ENCODE peak calls at places on chromosomes 13 and 19, in five cellular contexts. I, E, M, Q and R are unnamed samples.

GRCh38 chr13:109389892-109390345 is 396.5 kb downstream of the IRS2 start:
- DNase-seq in I (no peak), E (no peak), M (no peak), Q (no peak), R (no peak)

GRCh38 chr13:113596321-113597200 is 12.0 kb downstream of the TFDP1 start:
- DNase-seq in I (no peak), E (peak), M (no peak), Q (no peak), R (no peak)

GRCh38 chr19:54114340-54114826 is 1.1 kb downstream of the TFPT start:
- DNase-seq in I (no peak), E (no peak), M (no peak), Q (no peak), R (no peak)

GRCh38 chr13:38223093-38223492 is 126.6 kb upstream of the UFM1 start:
- DNase-seq in I (no peak), E (peak), M (no peak), Q (no peak), R (no peak)

GRCh38 chr19:48445256-48445605 is 552 bp upstream of the GRWD1 start:
- DNase-seq in I (no peak), E (peak), M (no peak), Q (no peak), R (no peak)

GRCh38 chr19:49932731-49933131 is 3.4 kb upstream of the NUP62 start:
- DNase-seq in I (no peak), E (no peak), M (no peak), Q (no peak), R (no peak)

GRCh38 chr19:58356236-58356970 is 3.1 kb upstream of the A1BG start:
- DNase-seq in I (no peak), E (no peak), M (no peak), Q (no peak), R (no peak)

GRCh38 chr13:109297628-109298027 is 488.8 kb downstream of the IRS2 start:
- DNase-seq in I (no peak), E (no peak), M (no peak), Q (no peak), R (no peak)

GRCh38 chr19:16586477-16586871 is 14.3 kb upstream of the SLC35E1 start:
- DNase-seq in I (no peak), E (no peak), M (no peak), Q (no peak), R (no peak)

GRCh38 chr19:55160128-55160985 is 2.8 kb upstream of the TNNI3 start:
- DNase-seq in I (peak), E (peak), M (peak), Q (peak), R (peak)

GRCh38 chr13:97125810-97126738 is 96.1 kb upstream of the MBNL2 start:
- DNase-seq in I (no peak), E (peak), M (no peak), Q (no peak), R (no peak)

GRCh38 chr13:27953671-27954405 is 15.3 kb downstream of the CDX2 start:
- DNase-seq in I (peak), E (peak), M (peak), Q (peak), R (peak)

GRCh38 chr19:51688665-51689571 is 4.2 kb upstream of the SPACA6 start:
- DNase-seq in I (peak), E (peak), M (no peak), Q (no peak), R (peak)

GRCh38 chr13:46633416-46633815 is 80.4 kb downstream of the LRCH1 start:
- DNase-seq in I (no peak), E (no peak), M (no peak), Q (no peak), R (no peak)

GRCh38 chr19:38151242-38151641 is 72.8 kb downstream of the DPF1 start:
- DNase-seq in I (no peak), E (no peak), M (no peak), Q (no peak), R (no peak)

GRCh38 chr19:29967623-29968022 is 25.6 kb downstream of the URI1 start:
- DNase-seq in I (no peak), E (no peak), M (no peak), Q (no peak), R (no peak)

GRCh38 chr19:49847731-49848696 is 2.9 kb upstream of the PTOV1 start:
- DNase-seq in I (no peak), E (no peak), M (no peak), Q (no peak), R (no peak)

GRCh38 chr19:31141301-31141700 is 207.9 kb downstream of the TSHZ3 start:
- DNase-seq in I (no peak), E (no peak), M (no peak), Q (no peak), R (no peak)

GRCh38 chr13:45784755-45785675 is 66.5 kb downstream of the SIAH3 start:
- DNase-seq in I (no peak), E (no peak), M (no peak), Q (no peak), R (no peak)

GRCh38 chr19:15200575-15201364 is at the start of gene NOTCH3:
- DNase-seq in I (peak), E (no peak), M (no peak), Q (no peak), R (peak)

GRCh38 chr13:39051157-39051556 is 12.9 kb downstream of the NHLRC3 start:
- DNase-seq in I (no peak), E (no peak), M (no peak), Q (no peak), R (no peak)

GRCh38 chr19:45071969-45072790 is 4.1 kb downstream of the ZNF296 start:
- DNase-seq in I (no peak), E (no peak), M (no peak), Q (no peak), R (no peak)